ENCODE peak calls at places on chromosomes 3 and 15, in five cellular contexts. H, Q, U, P and W are unnamed samples.

GRCh38 chr15:70670680-70671079 is 92.7 kb downstream of the UACA start:
- DNase-seq in P (no peak), H (peak), U (no peak), Q (no peak), W (peak)

GRCh38 chr15:69548771-69549170 is 96.2 kb downstream of the RPLP1 start:
- DNase-seq in H (no peak), P (no peak), U (no peak), Q (no peak), W (no peak)

GRCh38 chr15:80835338-80835737 is 56.2 kb downstream of the CEMIP start:
- DNase-seq in H (peak), Q (no peak), P (no peak), U (no peak), W (peak)

GRCh38 chr3:7038394-7038793 is 177.5 kb downstream of the GRM7 start:
- DNase-seq in Q (no peak), H (no peak), U (no peak), P (no peak), W (no peak)

GRCh38 chr3:108602935-108603294 is 13.4 kb downstream of the DZIP3 start:
- DNase-seq in Q (no peak), P (no peak), H (no peak), U (no peak), W (no peak)

GRCh38 chr3:106452096-106452495 is 583.3 kb upstream of the CBLB start:
- DNase-seq in H (peak), P (no peak), U (no peak), Q (no peak), W (no peak)

GRCh38 chr15:82140859-82141258 is 95.0 kb upstream of the MEX3B start:
- DNase-seq in Q (no peak), H (no peak), P (no peak), U (no peak), W (peak)

GRCh38 chr3:8201886-8202285 is 299.7 kb upstream of the LMCD1 start:
- DNase-seq in U (peak), H (no peak), P (no peak), Q (no peak), W (no peak)

GRCh38 chr3:128720891-128721290 is 5.1 kb upstream of the RAB7A start:
- DNase-seq in Q (no peak), H (no peak), U (no peak), P (no peak), W (no peak)

GRCh38 chr3:13282986-13283876 is 136.9 kb downstream of the NUP210 start:
- DNase-seq in Q (peak), H (peak), P (no peak), U (no peak), W (peak)

GRCh38 chr3:71262368-71263265 is 320.9 kb downstream of the FOXP1 start:
- DNase-seq in P (no peak), U (no peak), Q (no peak), H (no peak), W (no peak)

GRCh38 chr3:186895406-186895805 is 34.9 kb upstream of the ST6GAL1 start:
- DNase-seq in P (no peak), H (peak), U (no peak), Q (no peak), W (no peak)

GRCh38 chr3:133394561-133395311 is 5.1 kb upstream of the BFSP2 start:
- DNase-seq in Q (no peak), U (no peak), P (no peak), H (no peak), W (no peak)

GRCh38 chr3:123733805-123734526 is 149.1 kb upstream of the HACD2 start:
- DNase-seq in U (peak), H (peak), P (peak), Q (peak), W (peak)

GRCh38 chr15:100043732-100044131 is 298.0 kb downstream of the ADAMTS17 start:
- DNase-seq in P (peak), U (no peak), H (no peak), Q (no peak), W (no peak)

GRCh38 chr3:38127611-38128302 is 9.2 kb downstream of the ACAA1 start:
- DNase-seq in P (no peak), Q (no peak), U (no peak), H (no peak), W (no peak)

GRCh38 chr3:136595862-136596697 is 156.1 kb downstream of the STAG1 start:
- DNase-seq in Q (no peak), U (no peak), P (no peak), H (no peak), W (no peak)

GRCh38 chr15:80660114-80660513 is 35.0 kb upstream of the ABHD17C start:
- DNase-seq in P (peak), H (peak), U (peak), Q (peak), W (peak)

GRCh38 chr3:106685751-106686150 is 691.5 kb upstream of the CCDC54 start:
- DNase-seq in Q (no peak), U (no peak), P (peak), H (no peak), W (peak)

GRCh38 chr3:25585361-25586166 is 79.1 kb downstream of the TOP2B start:
- DNase-seq in Q (no peak), P (no peak), U (no peak), H (no peak), W (no peak)

GRCh38 chr15:88021601-88022000 is 234.9 kb downstream of the NTRK3 start:
- DNase-seq in H (no peak), Q (no peak), U (no peak), P (no peak), W (no peak)

GRCh38 chr3:182242563-182242962 is 530.8 kb downstream of the SOX2 start:
- DNase-seq in H (no peak), Q (no peak), P (no peak), U (no peak), W (no peak)

GRCh38 chr3:46423588-46423987 is 16.5 kb downstream of the CCRL2 start:
- DNase-seq in Q (no peak), H (no peak), U (no peak), P (peak), W (peak)

GRCh38 chr3:114827495-114827894 is 319.6 kb downstream of the ZBTB20 start:
- DNase-seq in Q (peak), U (no peak), H (peak), P (peak), W (peak)

GRCh38 chr15:82105458-82106205 is 59.8 kb upstream of the MEX3B start:
- DNase-seq in H (peak), U (peak), Q (no peak), P (no peak), W (no peak)

GRCh38 chr15:85639752-85640381 is 154.9 kb downstream of the KLHL25 start:
- DNase-seq in H (peak), Q (no peak), P (peak), U (no peak), W (peak)

GRCh38 chr15:75702431-75702830 is 10.2 kb downstream of the CSPG4 start:
- DNase-seq in Q (no peak), U (no peak), H (no peak), P (no peak), W (no peak)

GRCh38 chr15:56428821-56429458 is 36.0 kb downstream of the MNS1 start:
- DNase-seq in Q (peak), P (peak), H (peak), U (peak), W (peak)

GRCh38 chr3:66489577-66489976 is 11.2 kb downstream of the LRIG1 start:
- DNase-seq in U (no peak), Q (no peak), P (no peak), H (no peak), W (no peak)

GRCh38 chr15:93563218-93563617 is 474.2 kb upstream of the RGMA start:
- DNase-seq in P (no peak), Q (no peak), U (no peak), H (no peak), W (no peak)

GRCh38 chr15:94524565-94524964 is 293.2 kb downstream of the MCTP2 start:
- DNase-seq in U (no peak), P (peak), H (no peak), Q (no peak), W (peak)